ENCODE peak calls at places on chromosomes 11 and 22, in five cellular contexts. C is neuronal stem cell, H is mesendoderm, K is prostate gland, L is pancreas. O is an unnamed sample.

GRCh38 chr11:69384548-69385465 is 90.9 kb downstream of the MYEOV start:
- DNase-seq in C (no peak), H (no peak), K (no peak), L (no peak), O (no peak)

GRCh38 chr22:37564111-37564711 is 3.9 kb downstream of the CDC42EP1 start:
- DNase-seq in C (no peak), H (no peak), K (no peak), L (no peak), O (no peak)

GRCh38 chr11:131904756-131905155 is 534.3 kb downstream of the NTM start:
- DNase-seq in C (no peak), H (peak; percentile 93), K (no peak), L (no peak), O (no peak)

GRCh38 chr11:72226701-72227100 is 2.1 kb downstream of the INPPL1 start:
- DNase-seq in C (no peak), H (no peak), K (no peak), L (no peak), O (no peak)

GRCh38 chr11:118744001-118744400 is 47.0 kb downstream of the DDX6 start:
- DNase-seq in C (no peak), H (no peak), K (no peak), L (no peak), O (no peak)

GRCh38 chr11:71212871-71213559 is 39.4 kb downstream of the SHANK2 start:
- DNase-seq in C (no peak), H (no peak), K (no peak), L (no peak), O (no peak)

GRCh38 chr11:122032317-122032716 is 83.7 kb downstream of the BLID start:
- DNase-seq in C (no peak), H (no peak), K (no peak), L (peak; percentile 2), O (no peak)

GRCh38 chr11:17218403-17218802 is 10.6 kb upstream of the PIK3C2A start:
- DNase-seq in C (no peak), H (no peak), K (no peak), L (no peak), O (no peak)

GRCh38 chr22:48749555-48750227 is 1078.0 kb downstream of the BRD1 start:
- DNase-seq in C (no peak), H (no peak), K (no peak), L (no peak), O (no peak)

GRCh38 chr11:105824494-105825013 is 197.5 kb downstream of the MSANTD4 start:
- DNase-seq in C (no peak), H (no peak), K (no peak), L (no peak), O (no peak)

GRCh38 chr11:32435947-32436750 is 810 bp upstream of the WT1 start:
- DNase-seq in C (no peak), H (peak; percentile 61), K (no peak), L (no peak), O (no peak)

GRCh38 chr11:73983764-73984543 is 1.3 kb upstream of the UCP2 start:
- DNase-seq in C (no peak), H (no peak), K (no peak), L (no peak), O (no peak)

GRCh38 chr11:50080256-50080655 is 47.6 kb downstream of the OR4C45 start:
- DNase-seq in C (no peak), H (no peak), K (no peak), L (no peak), O (no peak)

GRCh38 chr11:45332486-45332934 is 46.4 kb upstream of the SYT13 start:
- DNase-seq in C (peak; percentile 51), H (peak; percentile 50), K (no peak), L (no peak), O (no peak)

GRCh38 chr11:1194231-1194976 is 28.5 kb upstream of the MUC5B start:
- DNase-seq in C (no peak), H (no peak), K (no peak), L (no peak), O (no peak)

GRCh38 chr11:30608534-30608933 is 22.4 kb upstream of the MPPED2 start:
- DNase-seq in C (no peak), H (peak; percentile 43), K (no peak), L (no peak), O (no peak)

GRCh38 chr22:46974631-46975585 is 212.5 kb downstream of the TBC1D22A start:
- DNase-seq in C (no peak), H (no peak), K (no peak), L (no peak), O (no peak)

GRCh38 chr11:94751806-94752205 is 16.4 kb upstream of the AMOTL1 start:
- DNase-seq in C (no peak), H (no peak), K (no peak), L (no peak), O (no peak)

GRCh38 chr11:61848631-61849030 is 20.5 kb downstream of the FADS2 start:
- DNase-seq in C (no peak), H (no peak), K (no peak), L (no peak), O (no peak)

GRCh38 chr11:64498151-64498550 is 92.9 kb upstream of the SLC22A12 start:
- DNase-seq in C (no peak), H (no peak), K (no peak), L (no peak), O (no peak)

GRCh38 chr11:14582835-14583234 is 60.8 kb upstream of the PDE3B start:
- DNase-seq in C (no peak), H (no peak), K (no peak), L (no peak), O (no peak)

GRCh38 chr22:41446057-41446501 is 522 bp downstream of the TOB2 start:
- DNase-seq in C (peak; percentile 21), H (no peak), K (peak; percentile 16), L (peak; percentile 28), O (no peak)

GRCh38 chr22:28978863-28979799 is 82.5 kb downstream of the C22orf31 start:
- DNase-seq in C (no peak), H (no peak), K (no peak), L (no peak), O (no peak)
- H3K4me1 ChIP-seq in C (peaks cover 40% of the 10 kb centered on the region), H (peaks cover 15% of the 10 kb centered on the region), K (peaks cover 6% of the 10 kb centered on the region), L (peaks cover 15% of the 10 kb centered on the region), O (peaks cover 20% of the 10 kb centered on the region)

GRCh38 chr11:117037279-117037951 is 60.8 kb downstream of the SIK3 start:
- DNase-seq in C (no peak), H (peak; percentile 45), K (no peak), L (no peak), O (no peak)
- H3K4me1 ChIP-seq in C (peaks cover 3% of the 10 kb centered on the region), H (peaks cover 3% of the 10 kb centered on the region), K (no peaks in the 10 kb centered on the region), L (peaks cover 17% of the 10 kb centered on the region), O (peaks cover under 1% of the 10 kb centered on the region)

DNA sequence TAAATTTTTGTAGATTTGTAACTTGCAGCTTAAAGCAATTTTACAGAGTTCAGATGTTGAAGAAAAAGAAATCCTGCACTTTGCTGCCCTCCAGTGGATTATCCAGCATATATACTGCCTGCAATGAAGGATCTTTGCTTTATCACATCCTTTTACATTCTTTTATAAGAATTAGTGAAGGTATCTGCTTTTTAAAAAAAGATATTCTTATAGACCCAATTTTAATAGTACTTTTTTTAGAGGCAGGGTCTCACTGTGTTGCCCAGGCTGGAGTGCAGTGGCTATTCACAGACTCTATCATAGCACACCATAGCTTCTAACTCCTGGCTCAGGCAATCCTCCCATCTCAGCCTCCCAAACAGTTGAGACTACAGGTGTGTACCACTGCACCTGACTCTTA is 60.7 kb downstream of the TTC17 start:
- DNase-seq in C (no peak), H (peak; percentile 36), K (peak; percentile 17), L (no peak), O (no peak)
- H3K4me1 ChIP-seq in C (no peaks in the 10 kb centered on the region), H (no peaks in the 10 kb centered on the region), K (no peaks in the 10 kb centered on the region), L (no peaks in the 10 kb centered on the region), O (no peaks in the 10 kb centered on the region)

DNA sequence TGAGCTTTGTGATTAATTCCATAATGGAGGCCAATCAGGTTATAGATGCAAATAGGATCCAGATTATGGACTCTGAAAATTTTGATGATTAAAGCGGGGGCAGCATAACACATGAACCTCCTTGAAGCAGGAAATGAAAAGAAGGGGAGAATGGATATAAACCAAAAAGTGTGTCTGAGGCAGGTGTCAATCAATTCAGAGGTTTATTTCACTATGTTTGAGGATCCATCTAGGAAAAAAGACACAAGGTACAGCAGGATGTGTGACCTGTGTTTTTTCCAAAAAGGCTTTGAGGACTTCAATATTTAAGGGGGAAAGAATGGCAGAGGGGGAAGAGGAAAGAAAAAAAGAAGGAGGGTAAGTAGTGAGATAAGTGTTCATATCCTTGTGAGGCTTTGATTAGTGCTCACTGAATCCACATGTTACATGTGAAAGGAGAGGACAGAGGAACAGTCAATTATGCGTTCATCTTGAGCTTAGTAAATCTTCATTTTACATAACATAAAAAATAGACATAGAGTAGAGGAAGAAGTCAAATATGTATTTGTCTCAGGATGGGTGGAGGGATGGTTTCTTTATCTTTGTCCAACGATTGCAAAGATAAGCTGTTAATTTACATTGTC is 34.1 kb downstream of the MS4A2 start:
- DNase-seq in C (no peak), H (no peak), K (no peak), L (no peak), O (no peak)
- H3K4me1 ChIP-seq in C (no peaks in the 10 kb centered on the region), H (peaks cover 5% of the 10 kb centered on the region), K (no peaks in the 10 kb centered on the region), L (no peaks in the 10 kb centered on the region), O (no peaks in the 10 kb centered on the region)

DNA sequence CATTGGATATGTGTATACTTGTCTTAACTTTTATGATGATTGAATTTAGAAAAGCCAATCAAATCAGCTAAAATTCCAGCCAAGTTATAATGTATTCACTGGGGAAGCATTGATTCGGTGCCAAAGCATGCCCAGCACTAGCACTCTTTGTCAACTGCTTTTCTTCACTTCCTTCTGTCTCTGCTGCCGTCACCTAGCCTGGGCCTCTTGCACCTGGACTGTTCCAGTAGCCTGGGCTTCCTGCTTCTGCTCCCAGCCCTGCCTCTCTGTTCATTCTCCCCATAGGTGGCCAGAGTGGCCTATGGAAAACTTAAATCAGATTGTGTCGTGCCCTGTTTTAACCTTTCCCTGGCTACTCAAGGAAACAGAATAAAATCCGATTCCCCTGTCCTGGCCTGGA is 80.7 kb downstream of the NAV2 start:
- DNase-seq in C (no peak), H (no peak), K (no peak), L (no peak), O (no peak)
- H3K4me1 ChIP-seq in C (no peaks in the 10 kb centered on the region), H (peaks cover 2% of the 10 kb centered on the region), K (no peaks in the 10 kb centered on the region), L (peaks cover 6% of the 10 kb centered on the region), O (peaks cover 91% of the 10 kb centered on the region)

DNA sequence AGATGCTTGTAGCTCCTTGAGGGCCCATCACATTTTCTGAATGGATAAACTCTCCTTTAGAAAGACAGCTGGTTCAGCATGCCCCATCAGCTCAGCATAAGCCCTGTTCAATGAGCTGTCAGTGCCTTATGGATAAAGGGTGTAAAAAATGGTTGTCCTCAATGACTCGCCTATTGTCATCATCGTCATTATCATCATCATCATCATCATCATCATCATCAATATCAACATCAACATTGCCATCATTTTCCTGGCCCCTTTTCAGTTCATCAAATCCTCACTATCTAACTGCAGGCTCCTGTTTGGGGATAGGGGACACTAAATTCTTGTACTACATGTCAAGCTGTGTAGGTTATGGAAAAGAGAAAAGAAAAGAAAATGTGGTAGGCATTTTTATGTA is 310.7 kb upstream of the MTNR1B start:
- DNase-seq in C (no peak), H (no peak), K (no peak), L (no peak), O (no peak)
- H3K4me1 ChIP-seq in C (no peaks in the 10 kb centered on the region), H (no peaks in the 10 kb centered on the region), K (no peaks in the 10 kb centered on the region), L (no peaks in the 10 kb centered on the region), O (no peaks in the 10 kb centered on the region)

GRCh38 chr22:35966314-35967045 is 62.1 kb downstream of the RBFOX2 start:
- DNase-seq in C (no peak), H (no peak), K (no peak), L (no peak), O (no peak)
- H3K4me1 ChIP-seq in C (peaks cover 24% of the 10 kb centered on the region), H (no peaks in the 10 kb centered on the region), K (peaks cover 7% of the 10 kb centered on the region), L (peaks cover 32% of the 10 kb centered on the region), O (peaks cover 54% of the 10 kb centered on the region)

O was measured in thoracic aorta.